ENCODE peak calls at places on chromosome 21, in four cellular contexts. V is amniotic stem cell; P is fibroblast of pulmonary artery; S is activated naive CD4-positive, alpha-beta T cell treated with Interleukin-2 at 50 U/mL for 16 hours. N is an unnamed sample.

GRCh38 chr21:41229527-41230248 is 61.7 kb downstream of the BACE2 start:
- DNase-seq in P (no peak), S (no peak), V (no peak), N (no peak)

GRCh38 chr21:34693192-34693810 is 24.5 kb downstream of the CLIC6 start:
- DNase-seq in S (peak; percentile 33), P (peak; percentile 83), V (peak; percentile 40), N (peak; percentile 76)

GRCh38 chr21:44800103-44800502 is 1.5 kb downstream of the UBE2G2 start:
- DNase-seq in S (peak; percentile 14), V (no peak), P (peak; percentile 65), N (peak; percentile 71)

GRCh38 chr21:45699251-45699942 is 55.9 kb downstream of the PCBP3 start:
- DNase-seq in P (no peak), V (no peak), S (no peak), N (no peak)

GRCh38 chr21:27391990-27392389 is 425.1 kb upstream of the ADAMTS5 start:
- DNase-seq in V (no peak), P (no peak), S (no peak), N (no peak)

GRCh38 chr21:17848228-17848627 is 29.1 kb upstream of the C21orf91 start:
- DNase-seq in S (no peak), V (peak; percentile 76), P (peak; percentile 81), N (no peak)

GRCh38 chr21:37765501-37765900 is 150.8 kb downstream of the KCNJ6 start:
- DNase-seq in V (no peak), S (no peak), P (no peak), N (no peak)

GRCh38 chr21:29481081-29481480 is 182.4 kb downstream of the BACH1 start:
- DNase-seq in P (no peak), S (no peak), V (no peak), N (peak; percentile 14)

GRCh38 chr21:41783476-41784150 is 16.8 kb upstream of the RIPK4 start:
- DNase-seq in V (no peak), P (no peak), S (no peak), N (peak; percentile 81)

N was measured in A673.